ENCODE peak calls at places on chromosomes 11 and 22, in eight cellular contexts. One of them, this sample, is unnamed.

GRCh38 chr11:55571828-55572227 is at the start of gene OR4C16:
- DNase-seq in DND-41: no peak
- DNase-seq in breast epithelium: no peak
- DNase-seq in heart left ventricle: no peak
- DNase-seq in left lung: no peak
- DNase-seq in cardiac muscle cell: no peak
- DNase-seq in thoracic aorta: no peak
- DNase-seq in pancreas: no peak
- DNase-seq in this sample: no peak

GRCh38 chr11:76793834-76794291 is 10.7 kb downstream of the TSKU start:
- DNase-seq in DND-41: no peak
- DNase-seq in breast epithelium: no peak
- DNase-seq in heart left ventricle: peak; percentile 4
- DNase-seq in left lung: no peak
- DNase-seq in cardiac muscle cell: no peak
- DNase-seq in thoracic aorta: no peak
- DNase-seq in pancreas: no peak
- DNase-seq in this sample: no peak

GRCh38 chr22:31075961-31076360 is 5.2 kb upstream of the SMTN start:
- DNase-seq in DND-41: no peak
- DNase-seq in breast epithelium: no peak
- DNase-seq in heart left ventricle: peak; percentile 91
- DNase-seq in left lung: peak; percentile 81
- DNase-seq in cardiac muscle cell: peak; percentile 89
- DNase-seq in thoracic aorta: peak; percentile 67
- DNase-seq in pancreas: no peak
- DNase-seq in this sample: no peak

GRCh38 chr22:35008213-35008612 is 57.7 kb upstream of the ISX start:
- DNase-seq in DND-41: no peak
- DNase-seq in breast epithelium: no peak
- DNase-seq in heart left ventricle: no peak
- DNase-seq in left lung: no peak
- DNase-seq in cardiac muscle cell: no peak
- DNase-seq in thoracic aorta: no peak
- DNase-seq in pancreas: no peak
- DNase-seq in this sample: no peak

GRCh38 chr11:122655527-122656072 is at the start of gene UBASH3B:
- DNase-seq in DND-41: peak; percentile 77
- DNase-seq in breast epithelium: peak; percentile 55
- DNase-seq in heart left ventricle: peak; percentile 80
- DNase-seq in left lung: peak; percentile 96
- DNase-seq in cardiac muscle cell: peak; percentile 86
- DNase-seq in thoracic aorta: peak; percentile 68
- DNase-seq in pancreas: peak; percentile 90
- DNase-seq in this sample: peak; percentile 86

GRCh38 chr11:70241709-70242108 is 28.8 kb upstream of the PPFIA1 start:
- DNase-seq in DND-41: no peak
- DNase-seq in breast epithelium: no peak
- DNase-seq in heart left ventricle: no peak
- DNase-seq in left lung: no peak
- DNase-seq in cardiac muscle cell: no peak
- DNase-seq in thoracic aorta: no peak
- DNase-seq in pancreas: no peak
- DNase-seq in this sample: no peak

GRCh38 chr22:32020117-32020516 is 22.9 kb upstream of the SLC5A1 start:
- DNase-seq in DND-41: no peak
- DNase-seq in breast epithelium: no peak
- DNase-seq in heart left ventricle: no peak
- DNase-seq in left lung: no peak
- DNase-seq in cardiac muscle cell: peak; percentile 71
- DNase-seq in thoracic aorta: no peak
- DNase-seq in pancreas: no peak
- DNase-seq in this sample: no peak

GRCh38 chr11:122754553-122755322 is 83.6 kb upstream of the CRTAM start:
- DNase-seq in DND-41: peak; percentile 57
- DNase-seq in breast epithelium: no peak
- DNase-seq in heart left ventricle: no peak
- DNase-seq in left lung: no peak
- DNase-seq in cardiac muscle cell: peak; percentile 30
- DNase-seq in thoracic aorta: no peak
- DNase-seq in pancreas: no peak
- DNase-seq in this sample: peak; percentile 24

GRCh38 chr11:126646701-126647209 is 291.3 kb downstream of the ST3GAL4 start:
- DNase-seq in DND-41: no peak
- DNase-seq in breast epithelium: no peak
- DNase-seq in heart left ventricle: no peak
- DNase-seq in left lung: no peak
- DNase-seq in cardiac muscle cell: peak; percentile 11
- DNase-seq in thoracic aorta: no peak
- DNase-seq in pancreas: no peak
- DNase-seq in this sample: no peak

GRCh38 chr11:69462106-69463045 is 19.1 kb upstream of the LINC01488 start:
- DNase-seq in DND-41: no peak
- DNase-seq in breast epithelium: no peak
- DNase-seq in heart left ventricle: no peak
- DNase-seq in left lung: peak; percentile 59
- DNase-seq in cardiac muscle cell: peak; percentile 43
- DNase-seq in thoracic aorta: no peak
- DNase-seq in pancreas: peak; percentile 37
- DNase-seq in this sample: no peak

GRCh38 chr22:41976961-41977566 is 7.8 kb downstream of the SEPTIN3 start:
- DNase-seq in DND-41: peak; percentile 24
- DNase-seq in breast epithelium: no peak
- DNase-seq in heart left ventricle: no peak
- DNase-seq in left lung: no peak
- DNase-seq in cardiac muscle cell: no peak
- DNase-seq in thoracic aorta: no peak
- DNase-seq in pancreas: no peak
- DNase-seq in this sample: no peak

GRCh38 chr11:109707411-109707810 is 285.4 kb downstream of the C11orf87 start:
- DNase-seq in DND-41: no peak
- DNase-seq in breast epithelium: no peak
- DNase-seq in heart left ventricle: no peak
- DNase-seq in left lung: no peak
- DNase-seq in cardiac muscle cell: no peak
- DNase-seq in thoracic aorta: no peak
- DNase-seq in pancreas: no peak
- DNase-seq in this sample: no peak

GRCh38 chr11:6482431-6482830 is 1.1 kb downstream of the TIMM10B start:
- DNase-seq in DND-41: no peak
- DNase-seq in breast epithelium: no peak
- DNase-seq in heart left ventricle: no peak
- DNase-seq in left lung: no peak
- DNase-seq in cardiac muscle cell: no peak
- DNase-seq in thoracic aorta: no peak
- DNase-seq in pancreas: no peak
- DNase-seq in this sample: no peak

GRCh38 chr11:6483015-6483414 is 1.7 kb downstream of the TIMM10B start:
- DNase-seq in DND-41: no peak
- DNase-seq in breast epithelium: no peak
- DNase-seq in heart left ventricle: no peak
- DNase-seq in left lung: no peak
- DNase-seq in cardiac muscle cell: no peak
- DNase-seq in thoracic aorta: no peak
- DNase-seq in pancreas: no peak
- DNase-seq in this sample: no peak

GRCh38 chr11:6480299-6480914 is 724 bp downstream of the ARFIP2 start:
- DNase-seq in DND-41: no peak
- DNase-seq in breast epithelium: no peak
- DNase-seq in heart left ventricle: no peak
- DNase-seq in left lung: no peak
- DNase-seq in cardiac muscle cell: peak; percentile 24
- DNase-seq in thoracic aorta: no peak
- DNase-seq in pancreas: no peak
- DNase-seq in this sample: no peak

GRCh38 chr11:6481012-6481923 is at the start of the genes ARFIP2 and TIMM10B:
- DNase-seq in DND-41: peak; percentile 97
- DNase-seq in breast epithelium: peak; percentile 98
- DNase-seq in heart left ventricle: peak; percentile 99
- DNase-seq in left lung: peak; percentile 99
- DNase-seq in cardiac muscle cell: peak; percentile 98
- DNase-seq in thoracic aorta: peak; percentile 95
- DNase-seq in pancreas: peak; percentile 98
- DNase-seq in this sample: peak; percentile 94

DNA sequence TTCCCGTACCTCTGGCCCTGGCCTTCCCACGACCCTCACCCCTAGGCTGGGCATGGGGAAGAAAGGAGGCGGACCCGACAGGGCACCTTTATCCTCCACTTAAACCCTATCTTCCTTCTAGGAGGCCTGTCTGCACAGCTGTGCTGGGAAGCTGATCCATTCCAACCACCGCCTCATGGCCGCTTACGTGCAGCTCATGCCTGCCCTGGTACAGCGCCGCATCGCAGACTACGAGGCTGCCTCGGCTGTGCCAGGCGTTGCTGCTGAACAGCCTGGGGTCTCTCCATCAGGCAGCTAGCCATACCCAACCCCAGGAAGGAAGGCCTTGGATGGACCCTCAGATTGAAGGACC is 599 bp downstream of the TIMM10B start:
- DNase-seq in DND-41: peak; percentile 20
- DNase-seq in breast epithelium: no peak
- DNase-seq in heart left ventricle: no peak
- DNase-seq in left lung: peak; percentile 76
- DNase-seq in cardiac muscle cell: peak; percentile 13
- DNase-seq in thoracic aorta: no peak
- DNase-seq in pancreas: peak; percentile 72
- DNase-seq in this sample: no peak
- H3K4me1 ChIP-seq in DND-41: peaks cover 33% of the 10 kb centered on the region
- H3K4me1 ChIP-seq in breast epithelium: no peaks in the 10 kb centered on the region
- H3K4me1 ChIP-seq in heart left ventricle: peaks cover 24% of the 10 kb centered on the region
- H3K4me1 ChIP-seq in left lung: peaks cover 42% of the 10 kb centered on the region
- H3K4me1 ChIP-seq in cardiac muscle cell: peaks cover 8% of the 10 kb centered on the region
- H3K4me1 ChIP-seq in thoracic aorta: peaks cover 27% of the 10 kb centered on the region
- H3K4me1 ChIP-seq in pancreas: peaks cover 24% of the 10 kb centered on the region
- H3K4me1 ChIP-seq in this sample: peaks cover 5% of the 10 kb centered on the region

GRCh38 chr11:33544593-33545373 is 155.8 kb downstream of the C11orf91 start:
- DNase-seq in DND-41: no peak
- DNase-seq in breast epithelium: no peak
- DNase-seq in heart left ventricle: no peak
- DNase-seq in left lung: no peak
- DNase-seq in cardiac muscle cell: no peak
- DNase-seq in thoracic aorta: no peak
- DNase-seq in pancreas: no peak
- DNase-seq in this sample: no peak
- H3K36me3 ChIP-seq in DND-41: no peaks in the 10 kb centered on the region
- H3K36me3 ChIP-seq in breast epithelium: no peaks in the 10 kb centered on the region
- H3K36me3 ChIP-seq in heart left ventricle: no peaks in the 10 kb centered on the region
- H3K36me3 ChIP-seq in left lung: no peaks in the 10 kb centered on the region
- H3K36me3 ChIP-seq in cardiac muscle cell: no peaks in the 10 kb centered on the region
- H3K36me3 ChIP-seq in thoracic aorta: no peaks in the 10 kb centered on the region
- H3K36me3 ChIP-seq in pancreas: no peaks in the 10 kb centered on the region
- H3K36me3 ChIP-seq in this sample: no peaks in the 10 kb centered on the region

GRCh38 chr11:9806946-9807687 is 143.2 kb downstream of the SWAP70 start:
- DNase-seq in DND-41: no peak
- DNase-seq in breast epithelium: no peak
- DNase-seq in heart left ventricle: no peak
- DNase-seq in left lung: no peak
- DNase-seq in cardiac muscle cell: no peak
- DNase-seq in thoracic aorta: no peak
- DNase-seq in pancreas: no peak
- DNase-seq in this sample: no peak

GRCh38 chr11:9802291-9802861 is 138.5 kb downstream of the SWAP70 start:
- DNase-seq in DND-41: no peak
- DNase-seq in breast epithelium: no peak
- DNase-seq in heart left ventricle: no peak
- DNase-seq in left lung: no peak
- DNase-seq in cardiac muscle cell: peak; percentile 74
- DNase-seq in thoracic aorta: no peak
- DNase-seq in pancreas: no peak
- DNase-seq in this sample: peak; percentile 27

GRCh38 chr11:9804414-9804902 is 140.6 kb downstream of the SWAP70 start:
- DNase-seq in DND-41: no peak
- DNase-seq in breast epithelium: no peak
- DNase-seq in heart left ventricle: no peak
- DNase-seq in left lung: no peak
- DNase-seq in cardiac muscle cell: no peak
- DNase-seq in thoracic aorta: no peak
- DNase-seq in pancreas: no peak
- DNase-seq in this sample: no peak

GRCh38 chr11:9799901-9800300 is 136.0 kb downstream of the SWAP70 start:
- DNase-seq in DND-41: no peak
- DNase-seq in breast epithelium: no peak
- DNase-seq in heart left ventricle: no peak
- DNase-seq in left lung: no peak
- DNase-seq in cardiac muscle cell: no peak
- DNase-seq in thoracic aorta: no peak
- DNase-seq in pancreas: no peak
- DNase-seq in this sample: no peak

DNA sequence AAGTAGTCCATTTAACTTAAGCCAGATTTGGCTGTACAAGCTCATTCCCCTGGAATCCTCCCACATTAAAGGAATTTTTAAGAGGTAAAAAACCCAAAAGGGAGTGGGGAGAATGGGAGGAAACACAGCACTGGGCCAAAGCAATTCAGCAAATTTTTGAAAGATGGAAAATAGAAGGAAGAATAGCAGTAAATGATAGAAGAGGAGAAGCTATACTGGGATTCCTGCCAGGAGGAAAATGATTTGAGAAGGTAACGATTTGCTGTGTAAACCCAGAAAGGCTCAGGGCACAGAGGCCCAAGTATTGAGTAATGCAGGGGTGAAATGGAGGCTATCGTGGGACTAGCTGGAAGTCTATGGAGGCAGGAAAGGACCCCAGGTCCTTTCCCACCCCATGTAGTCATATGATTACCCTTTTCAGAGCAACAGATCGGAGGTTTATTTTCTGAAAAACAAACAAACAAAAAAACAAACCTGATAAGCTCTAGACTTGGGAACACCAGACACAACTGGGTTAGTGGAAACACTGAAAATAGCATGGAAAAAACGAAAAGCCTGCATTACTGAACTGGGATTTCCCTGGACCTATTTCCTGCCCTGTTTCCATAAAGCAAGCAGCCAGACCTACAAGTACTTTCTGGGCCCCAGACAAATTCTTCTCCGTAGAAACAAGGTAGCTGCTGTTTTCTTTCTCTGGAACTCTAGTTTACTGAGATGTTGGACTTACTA is 140.0 kb downstream of the SWAP70 start:
- DNase-seq in DND-41: no peak
- DNase-seq in breast epithelium: no peak
- DNase-seq in heart left ventricle: no peak
- DNase-seq in left lung: no peak
- DNase-seq in cardiac muscle cell: no peak
- DNase-seq in thoracic aorta: no peak
- DNase-seq in pancreas: no peak
- DNase-seq in this sample: no peak
- H3K4me1 ChIP-seq in DND-41: peaks cover 4% of the 10 kb centered on the region
- H3K4me1 ChIP-seq in breast epithelium: no peaks in the 10 kb centered on the region
- H3K4me1 ChIP-seq in heart left ventricle: peaks cover 33% of the 10 kb centered on the region
- H3K4me1 ChIP-seq in left lung: no peaks in the 10 kb centered on the region
- H3K4me1 ChIP-seq in cardiac muscle cell: peaks cover 16% of the 10 kb centered on the region
- H3K4me1 ChIP-seq in thoracic aorta: peaks cover 61% of the 10 kb centered on the region
- H3K4me1 ChIP-seq in pancreas: no peaks in the 10 kb centered on the region
- H3K4me1 ChIP-seq in this sample: peaks cover 63% of the 10 kb centered on the region

DNA sequence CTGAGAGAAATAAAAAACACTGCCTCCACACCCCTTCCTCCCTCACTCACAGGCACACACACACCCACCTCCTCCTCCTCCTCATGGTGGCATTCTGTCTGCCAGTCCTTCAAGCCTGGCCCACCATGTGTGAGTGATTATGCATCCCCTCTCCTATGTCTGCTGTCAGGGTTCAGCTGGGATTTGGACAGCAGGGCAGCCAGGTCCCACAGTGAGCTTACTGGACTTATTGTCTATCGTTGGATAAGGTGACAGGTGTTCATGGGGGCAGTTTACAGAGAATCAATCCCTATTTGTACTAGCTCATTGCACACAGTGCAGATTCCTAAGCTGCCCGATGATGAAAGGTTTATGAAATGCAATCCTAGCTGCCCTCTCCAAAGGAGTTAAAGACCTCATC is 4.8 kb upstream of the NTM start:
- DNase-seq in DND-41: no peak
- DNase-seq in breast epithelium: no peak
- DNase-seq in heart left ventricle: no peak
- DNase-seq in left lung: no peak
- DNase-seq in cardiac muscle cell: no peak
- DNase-seq in thoracic aorta: no peak
- DNase-seq in pancreas: no peak
- DNase-seq in this sample: no peak
- H3K36me3 ChIP-seq in DND-41: no peaks in the 10 kb centered on the region
- H3K36me3 ChIP-seq in breast epithelium: no peaks in the 10 kb centered on the region
- H3K36me3 ChIP-seq in heart left ventricle: no peaks in the 10 kb centered on the region
- H3K36me3 ChIP-seq in left lung: no peaks in the 10 kb centered on the region
- H3K36me3 ChIP-seq in cardiac muscle cell: no peaks in the 10 kb centered on the region
- H3K36me3 ChIP-seq in thoracic aorta: no peaks in the 10 kb centered on the region
- H3K36me3 ChIP-seq in pancreas: no peaks in the 10 kb centered on the region
- H3K36me3 ChIP-seq in this sample: no peaks in the 10 kb centered on the region

This sample was measured in HAP-1.